ENCODE peak calls at places on chromosomes 2 and 18, in four cellular contexts. L is esophagus squamous epithelium, N is GM13976, P is MCF 10A. Z is an unnamed sample.

GRCh38 chr2:30252723-30253688 is 21.7 kb downstream of the LBH start:
- DNase-seq in N (peak), L (no peak), P (no peak), Z (peak)

GRCh38 chr2:59034791-59035190 is 793.7 kb upstream of the FANCL start:
- DNase-seq in L (no peak), P (no peak), N (no peak), Z (no peak)

GRCh38 chr2:160651416-160652200 is 158.0 kb upstream of the RBMS1 start:
- DNase-seq in P (no peak), N (no peak), L (no peak), Z (no peak)

GRCh38 chr2:191304939-191305875 is 60.0 kb downstream of the MYO1B start:
- DNase-seq in P (peak), L (no peak), N (no peak), Z (no peak)

GRCh38 chr18:78735131-78736014 is 244.2 kb upstream of the SALL3 start:
- DNase-seq in L (no peak), P (no peak), N (no peak), Z (no peak)

GRCh38 chr2:128445533-128445900 is 126.8 kb upstream of the HS6ST1 start:
- DNase-seq in L (no peak), P (no peak), N (no peak), Z (no peak)

GRCh38 chr2:112814278-112814677 is 22.3 kb downstream of the IL1B start:
- DNase-seq in L (no peak), N (no peak), P (peak), Z (no peak)

GRCh38 chr2:171347591-171348032 is 86.2 kb downstream of the METTL8 start:
- DNase-seq in L (no peak), N (no peak), P (peak), Z (peak)

GRCh38 chr2:106931742-106932335 is 45.9 kb upstream of the ST6GAL2 start:
- DNase-seq in L (no peak), P (no peak), N (no peak), Z (no peak)

GRCh38 chr2:209331291-209331844 is 92.5 kb upstream of the MAP2 start:
- DNase-seq in N (no peak), L (no peak), P (peak), Z (peak)

GRCh38 chr18:23138470-23138869 is 3.2 kb downstream of the CABLES1 start:
- DNase-seq in P (no peak), N (no peak), L (no peak), Z (no peak)

GRCh38 chr18:6747646-6748045 is 18.1 kb downstream of the ARHGAP28 start:
- DNase-seq in L (no peak), N (no peak), P (peak), Z (no peak)

GRCh38 chr18:77249583-77250500 is at the start of gene GALR1:
- DNase-seq in L (no peak), P (no peak), N (peak), Z (no peak)

GRCh38 chr2:219433666-219434467 is 776 bp upstream of the SPEG start:
- DNase-seq in P (peak), N (no peak), L (no peak), Z (peak)

GRCh38 chr2:231711677-231712461 is 3.5 kb downstream of the PTMA start:
- DNase-seq in L (no peak), P (no peak), N (no peak), Z (no peak)

GRCh38 chr2:186065491-186065890 is 326.9 kb downstream of the FSIP2 start:
- DNase-seq in P (no peak), L (no peak), N (no peak), Z (no peak)

GRCh38 chr2:96493072-96493471 is 12.1 kb downstream of the NEURL3 start:
- DNase-seq in L (no peak), N (no peak), P (peak), Z (peak)

GRCh38 chr18:32040936-32041335 is 22.3 kb downstream of the RNF125 start:
- DNase-seq in N (no peak), L (no peak), P (no peak), Z (no peak)

GRCh38 chr2:85718885-85719487 is 24.8 kb downstream of the GNLY start:
- DNase-seq in L (no peak), P (no peak), N (no peak), Z (no peak)

GRCh38 chr2:108971661-108972566 is 17.1 kb downstream of the EDAR start:
- DNase-seq in N (no peak), L (no peak), P (peak), Z (peak)

DNA sequence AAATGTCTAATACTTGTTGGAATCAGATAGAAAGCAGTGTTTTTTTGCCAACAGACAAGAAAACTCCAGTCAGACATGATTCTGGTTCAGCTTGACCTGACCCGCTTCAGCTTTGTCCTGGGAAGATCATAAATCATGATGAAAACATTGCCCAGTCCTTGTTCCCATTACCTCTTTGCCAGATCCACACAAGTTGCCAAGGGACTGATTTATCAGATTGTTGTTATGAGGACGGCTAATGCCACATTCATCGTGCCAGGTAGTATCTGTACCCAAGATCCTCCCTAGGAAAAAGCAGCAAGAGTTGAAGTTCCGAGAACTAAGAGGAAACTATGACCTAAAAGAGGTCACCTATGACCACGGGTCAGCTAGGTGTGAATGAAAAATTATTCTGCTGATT is 39.0 kb downstream of the SLC40A1 start:
- DNase-seq in L (no peak), P (no peak), N (no peak), Z (no peak)
- TF ChIP-seq CTCF in L (no peak), P (no peak), N (no peak), Z (no peak)

GRCh38 chr2:169797601-169798000 is 1.1 kb upstream of the SSB start:
- DNase-seq in L (no peak), N (no peak), P (no peak), Z (no peak)

GRCh38 chr2:169798718-169799495 is at the start of gene SSB:
- DNase-seq in N (peak), L (peak), P (peak), Z (peak)

GRCh38 chr2:169799555-169799954 is 884 bp downstream of the SSB start:
- DNase-seq in N (peak), P (peak), L (no peak), Z (no peak)

GRCh38 chr2:169796441-169796840 is 2.2 kb upstream of the SSB start:
- DNase-seq in P (peak), N (no peak), L (no peak), Z (no peak)

DNA sequence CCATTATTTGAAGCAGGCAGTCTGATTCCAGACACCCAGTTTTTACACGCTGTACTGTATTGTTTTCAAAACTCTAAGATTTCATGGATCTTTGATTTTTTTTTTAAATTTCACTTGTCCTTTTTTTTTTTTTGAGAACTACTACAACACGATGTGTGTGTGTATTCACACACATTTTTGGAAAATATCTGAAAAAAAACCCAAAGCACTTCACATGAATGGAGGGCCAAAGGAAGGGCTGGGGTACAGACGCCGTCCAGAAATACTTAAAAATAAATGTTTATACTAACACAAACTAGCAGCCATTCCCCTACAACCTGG is 314 bp upstream of the SSB start:
- DNase-seq in N (no peak), P (no peak), L (no peak), Z (no peak)
- TF ChIP-seq CTCF in N (no peak), P (no peak), L (no peak), Z (no peak)

GRCh38 chr2:43218221-43218549 is 8.2 kb downstream of the ZFP36L2 start:
- DNase-seq in P (no peak), N (no peak), L (no peak), Z (no peak)
- TF ChIP-seq CTCF in P (no peak), N (no peak), L (no peak), Z (no peak)

GRCh38 chr2:229712125-229712524 is 2.2 kb downstream of the DNER start:
- DNase-seq in N (no peak), L (no peak), P (peak), Z (no peak)
- TF ChIP-seq CTCF in N (no peak), L (no peak), P (no peak), Z (peak)

DNA sequence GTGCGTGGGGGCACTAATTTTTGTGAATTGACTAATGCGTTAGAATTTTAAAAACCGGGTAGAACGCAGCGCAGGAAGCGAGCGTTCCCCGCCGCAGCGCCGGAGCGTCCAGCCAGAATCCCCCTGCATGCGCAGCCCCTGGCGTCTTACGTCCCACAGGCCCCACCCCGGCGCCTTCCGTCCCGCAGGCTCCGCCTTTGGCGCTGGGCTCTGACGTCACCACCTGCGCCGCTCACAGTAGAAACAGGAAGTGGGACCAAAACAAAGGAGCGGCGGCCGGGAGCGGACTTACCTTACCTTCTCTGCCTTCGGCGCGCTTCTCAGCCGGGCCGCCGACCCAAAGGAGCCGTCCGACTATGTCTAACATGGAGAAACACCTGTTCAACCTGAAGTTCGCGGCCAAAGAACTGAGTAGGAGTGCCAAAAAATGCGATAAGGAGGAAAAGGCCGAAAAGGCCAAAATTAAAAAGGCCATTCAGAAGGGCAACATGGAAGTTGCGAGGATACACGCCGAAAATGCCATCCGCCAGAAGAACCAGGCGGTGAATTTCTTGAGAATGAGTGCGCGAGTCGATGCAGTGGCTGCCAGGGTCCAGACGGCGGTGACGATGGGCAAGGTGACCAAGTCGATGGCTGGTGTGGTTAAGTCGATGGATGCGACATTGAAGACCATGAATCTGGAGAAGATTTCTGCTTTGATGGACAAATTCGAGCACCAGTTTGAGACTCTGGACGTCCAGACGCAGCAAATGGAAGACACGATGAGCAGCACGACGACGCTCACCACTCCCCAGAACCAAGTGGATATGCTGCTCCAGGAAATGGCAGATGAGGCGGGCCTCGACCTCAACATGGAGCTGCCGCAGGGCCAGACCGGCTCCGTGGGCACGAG is at the start of gene CHMP1B:
- DNase-seq in P (peak), N (peak), L (peak), Z (peak)
- TF ChIP-seq CTCF in P (no peak), N (no peak), L (peak), Z (no peak)